ENCODE peak calls at places on chromosome 11, in ten cellular contexts. D is foreskin keratinocyte, X is lung, G is spleen, S is upper lobe of left lung, T is lower lobe of right lung, E is glutamatergic neuron, M is RWPE1, F is epithelial cell of esophagus, P is psoas muscle. V is an unnamed sample.

GRCh38 chr11:124920870-124921609 is 2.0 kb downstream of the HEPN1 start:
- DNase-seq in D (peak), X (peak), G (peak), S (peak), T (peak), E (peak), M (peak), F (peak), P (peak), V (peak)

GRCh38 chr11:380095-380480 is 10.8 kb downstream of the B4GALNT4 start:
- DNase-seq in D (no peak), X (no peak), G (no peak), S (peak), T (no peak), E (no peak), M (no peak), F (no peak), P (no peak), V (no peak)

GRCh38 chr11:69603163-69603836 is 37.7 kb upstream of the CCND1 start:
- DNase-seq in D (no peak), X (no peak), G (no peak), S (no peak), T (no peak), E (no peak), M (no peak), F (no peak), P (no peak), V (no peak)

GRCh38 chr11:133082851-133083488 is 449.3 kb downstream of the OPCML start:
- DNase-seq in D (peak), X (peak), G (peak), S (peak), T (peak), E (peak), M (peak), F (peak), P (peak), V (peak)

GRCh38 chr11:82890941-82891340 is 9.3 kb downstream of the PRCP start:
- DNase-seq in D (no peak), X (no peak), G (no peak), S (no peak), T (no peak), E (no peak), M (no peak), F (no peak), P (no peak), V (no peak)

GRCh38 chr11:1076061-1076665 is 1.5 kb downstream of the MUC2 start:
- DNase-seq in D (no peak), X (no peak), G (peak), S (no peak), T (peak), E (no peak), M (no peak), F (no peak), P (no peak), V (no peak)

GRCh38 chr11:43268161-43268560 is 43.6 kb upstream of the API5 start:
- DNase-seq in D (no peak), X (no peak), G (no peak), S (no peak), T (no peak), E (peak), M (no peak), F (no peak), P (peak), V (no peak)

GRCh38 chr11:118046051-118046963 is 30.6 kb upstream of the TMPRSS4 start:
- DNase-seq in D (peak), X (peak), G (no peak), S (no peak), T (no peak), E (no peak), M (no peak), F (peak), P (no peak), V (no peak)

GRCh38 chr11:106275151-106275550 is 197.7 kb downstream of the AASDHPPT start:
- DNase-seq in D (no peak), X (no peak), G (no peak), S (no peak), T (no peak), E (no peak), M (no peak), F (no peak), P (no peak), V (no peak)

GRCh38 chr11:106276126-106276525 is 198.7 kb downstream of the AASDHPPT start:
- DNase-seq in D (no peak), X (no peak), G (no peak), S (no peak), T (no peak), E (no peak), M (no peak), F (peak), P (no peak), V (no peak)

GRCh38 chr11:106278391-106278790 is 200.9 kb downstream of the AASDHPPT start:
- DNase-seq in D (no peak), X (no peak), G (no peak), S (no peak), T (no peak), E (no peak), M (no peak), F (no peak), P (no peak), V (no peak)

GRCh38 chr11:106280041-106280440 is 202.6 kb downstream of the AASDHPPT start:
- DNase-seq in D (no peak), X (no peak), G (no peak), S (no peak), T (no peak), E (no peak), M (no peak), F (no peak), P (no peak), V (no peak)

GRCh38 chr11:106276859-106277436 is 199.5 kb downstream of the AASDHPPT start:
- DNase-seq in D (peak), X (no peak), G (no peak), S (no peak), T (no peak), E (no peak), M (peak), F (peak), P (no peak), V (no peak)
- TF ChIP-seq CTCF in D (peak), X (no peak), G (no peak), S (no peak), T (no peak), E (no peak), M (no peak), F (peak), P (no peak), V (no peak)

DNA sequence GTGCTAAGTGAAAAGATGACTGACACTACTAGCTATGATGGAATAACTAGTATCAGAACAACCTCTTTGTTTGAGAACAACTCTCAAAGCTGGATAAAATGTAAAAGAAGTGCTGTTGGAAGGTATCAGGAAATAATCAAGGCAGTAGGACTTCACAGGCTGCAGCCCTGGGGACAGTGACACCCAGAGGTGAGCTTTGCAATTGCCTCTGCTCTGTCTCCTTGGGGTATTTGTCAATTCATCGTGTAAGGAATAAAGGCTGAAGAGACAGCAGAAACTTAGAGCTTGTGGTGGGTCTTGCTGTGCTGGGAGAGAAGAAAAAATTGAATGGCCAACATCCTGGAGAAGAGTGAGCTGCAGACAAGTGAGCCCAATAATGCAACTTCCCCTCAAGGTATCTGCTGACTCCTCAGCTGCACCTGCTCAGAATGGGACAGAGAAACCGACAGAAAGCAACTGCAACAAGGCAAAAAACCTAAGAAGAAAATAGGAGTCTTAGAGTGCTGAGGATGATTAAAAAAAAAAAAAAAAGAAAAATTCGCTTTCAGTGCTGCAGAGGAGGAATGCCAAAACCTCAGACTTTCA is 141.1 kb downstream of the RCN1 start:
- DNase-seq in D (no peak), X (no peak), G (no peak), S (no peak), T (no peak), E (peak), M (peak), F (peak), P (no peak), V (no peak)
- TF ChIP-seq CTCF in D (peak), X (no peak), G (no peak), S (no peak), T (peak), E (peak), M (peak), F (peak), P (no peak), V (peak)

GRCh38 chr11:14253437-14253836 is 105.5 kb downstream of the RRAS2 start:
- DNase-seq in D (no peak), X (no peak), G (no peak), S (no peak), T (no peak), E (no peak), M (no peak), F (no peak), P (no peak), V (no peak)
- TF ChIP-seq CTCF in D (no peak), X (no peak), G (no peak), S (no peak), T (no peak), E (no peak), M (no peak), F (no peak), P (no peak), V (no peak)

DNA sequence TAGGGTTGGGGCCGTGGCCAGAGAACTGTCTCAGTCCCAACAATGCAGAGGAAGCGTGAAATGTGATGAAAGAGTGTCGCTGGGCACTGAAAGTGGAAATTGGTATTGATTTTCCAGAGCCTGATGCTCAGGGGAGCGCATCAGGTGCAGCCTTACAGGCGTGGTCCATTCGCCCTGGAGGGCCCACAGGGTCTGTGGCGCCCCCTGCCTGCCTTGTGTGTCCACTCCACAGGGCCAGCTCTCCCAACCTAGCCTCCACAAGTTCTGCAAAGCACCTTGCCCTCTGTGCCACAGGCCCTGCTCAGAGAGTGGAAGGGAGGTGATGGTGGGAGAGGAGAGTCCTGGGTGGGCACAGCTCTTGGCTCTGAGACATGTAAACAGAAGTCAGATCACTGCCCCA is 54.9 kb upstream of the LMO1 start:
- DNase-seq in D (no peak), X (no peak), G (peak), S (peak), T (no peak), E (peak), M (no peak), F (no peak), P (no peak), V (no peak)
- TF ChIP-seq CTCF in D (peak), X (no peak), G (no peak), S (no peak), T (no peak), E (peak), M (no peak), F (peak), P (peak), V (no peak)

GRCh38 chr11:94568200-94568599 is 1.0 kb downstream of the PIWIL4 start:
- DNase-seq in D (no peak), X (no peak), G (no peak), S (no peak), T (no peak), E (no peak), M (no peak), F (no peak), P (no peak), V (no peak)

GRCh38 chr11:94563176-94563847 is 3.9 kb upstream of the PIWIL4 start:
- DNase-seq in D (peak), X (no peak), G (no peak), S (no peak), T (no peak), E (no peak), M (peak), F (peak), P (no peak), V (no peak)

GRCh38 chr11:94568717-94569116 is 1.5 kb downstream of the PIWIL4 start:
- DNase-seq in D (no peak), X (no peak), G (no peak), S (no peak), T (no peak), E (no peak), M (no peak), F (no peak), P (no peak), V (no peak)

GRCh38 chr11:94567181-94567670 is at the start of gene PIWIL4:
- DNase-seq in D (no peak), X (no peak), G (no peak), S (peak), T (no peak), E (no peak), M (no peak), F (no peak), P (no peak), V (no peak)

GRCh38 chr11:94563848-94564442 is 3.2 kb upstream of the PIWIL4 start:
- DNase-seq in D (no peak), X (no peak), G (no peak), S (no peak), T (no peak), E (no peak), M (no peak), F (no peak), P (no peak), V (no peak)
- TF ChIP-seq CTCF in D (no peak), X (no peak), G (no peak), S (no peak), T (no peak), E (no peak), M (no peak), F (no peak), P (no peak), V (no peak)

DNA sequence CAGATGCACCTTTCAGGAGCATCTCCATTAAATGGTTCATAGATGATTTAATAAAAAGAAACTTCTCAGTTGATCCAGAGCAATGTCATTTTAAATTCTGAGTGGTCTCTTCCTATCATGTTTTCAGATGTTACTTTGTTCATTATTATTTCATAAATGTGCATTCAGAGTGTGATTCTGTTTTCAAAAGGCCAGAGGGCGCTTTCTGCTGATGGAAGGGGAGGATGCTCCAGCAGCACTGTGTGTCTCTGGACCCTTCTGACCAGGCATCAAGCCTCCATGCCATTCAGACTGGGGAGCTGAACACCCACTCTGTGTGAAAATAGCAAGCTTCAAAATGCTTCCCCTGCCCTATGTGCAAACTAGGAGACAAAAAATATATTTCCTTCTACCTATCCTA is 23.9 kb upstream of the CRTAM start:
- DNase-seq in D (no peak), X (no peak), G (no peak), S (no peak), T (no peak), E (no peak), M (no peak), F (peak), P (no peak), V (no peak)
- TF ChIP-seq CTCF in D (peak), X (no peak), G (no peak), S (no peak), T (peak), E (no peak), M (no peak), F (peak), P (no peak), V (no peak)

DNA sequence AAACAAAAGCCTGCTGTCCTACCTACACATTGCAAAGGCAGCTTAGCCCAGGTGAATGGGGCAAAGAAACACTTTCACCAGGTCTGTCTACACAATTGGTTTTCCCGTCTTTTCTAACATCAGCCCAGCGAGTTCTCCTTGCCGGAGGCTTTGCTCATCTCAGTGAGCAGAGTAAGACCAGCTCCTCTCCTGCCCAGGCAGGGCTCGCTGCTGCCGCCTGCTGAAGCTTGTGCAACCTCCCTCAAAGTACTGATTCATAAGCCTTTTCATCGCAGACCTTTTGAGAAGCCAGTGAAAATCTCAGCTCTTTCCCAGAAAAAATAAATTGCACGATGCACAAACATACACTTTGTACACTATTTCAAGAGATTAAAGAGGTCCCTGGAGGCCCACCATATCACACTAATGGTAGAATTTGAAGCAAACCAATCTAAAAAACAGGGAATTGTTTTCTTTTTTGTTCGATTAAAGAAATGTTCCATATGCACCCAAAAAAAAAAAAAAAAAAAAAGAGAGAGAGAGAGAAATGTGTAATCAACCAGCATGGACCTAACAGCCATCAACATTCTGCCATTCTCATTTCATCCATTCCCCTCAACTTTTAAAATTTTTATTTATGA is 328.1 kb upstream of the MPPED2 start:
- DNase-seq in D (peak), X (no peak), G (peak), S (peak), T (peak), E (peak), M (peak), F (peak), P (peak), V (peak)
- TF ChIP-seq CTCF in D (peak), X (no peak), G (peak), S (no peak), T (peak), E (peak), M (no peak), F (peak), P (peak), V (no peak)

GRCh38 chr11:134333312-134333711 is 1.5 kb downstream of the GLB1L2 start:
- DNase-seq in D (no peak), X (no peak), G (no peak), S (no peak), T (no peak), E (no peak), M (no peak), F (peak), P (no peak), V (no peak)

GRCh38 chr11:134331565-134332188 is at the start of gene GLB1L2:
- DNase-seq in D (no peak), X (peak), G (peak), S (peak), T (peak), E (peak), M (peak), F (peak), P (peak), V (peak)

GRCh38 chr11:134330611-134331564 is 900 bp upstream of the GLB1L2 start:
- DNase-seq in D (no peak), X (no peak), G (no peak), S (no peak), T (no peak), E (no peak), M (no peak), F (no peak), P (no peak), V (no peak)

GRCh38 chr11:134332782-134333181 is 994 bp downstream of the GLB1L2 start:
- DNase-seq in D (no peak), X (no peak), G (no peak), S (no peak), T (no peak), E (no peak), M (no peak), F (no peak), P (no peak), V (no peak)

GRCh38 chr11:134332189-134332631 is 422 bp downstream of the GLB1L2 start:
- DNase-seq in D (no peak), X (no peak), G (peak), S (peak), T (no peak), E (peak), M (no peak), F (peak), P (no peak), V (no peak)
- TF ChIP-seq CTCF in D (no peak), X (no peak), G (no peak), S (no peak), T (no peak), E (no peak), M (no peak), F (no peak), P (no peak), V (no peak)